ENCODE peak calls at places on chromosomes 16 and 17, in four cellular contexts. W is CD8-positive, alpha-beta T cell; S is aorta; Z is OCI-LY7. I is an unnamed sample. For H3K4me1, the result is how much of the 10 kb centered on the place peaks cover.

GRCh38 chr17:9247401-9247938 is 226.2 kb downstream of the NTN1 start:
- DNase-seq in Z (no peak), S (no peak), W (no peak), I (no peak)

GRCh38 chr16:29148867-29149272 is 164.0 kb downstream of the LAT start:
- DNase-seq in W (peak), Z (no peak), S (peak), I (no peak)

GRCh38 chr17:14318109-14318905 is 17.4 kb downstream of the HS3ST3B1 start:
- DNase-seq in S (no peak), Z (no peak), W (no peak), I (no peak)

GRCh38 chr17:17900615-17901520 is 64.1 kb upstream of the SREBF1 start:
- DNase-seq in S (peak), Z (no peak), W (no peak), I (peak)

GRCh38 chr17:21375162-21375560 is 996 bp upstream of the KCNJ12 start:
- DNase-seq in W (no peak), S (no peak), Z (no peak), I (no peak)

GRCh38 chr17:58330544-58330996 is 2.0 kb upstream of the TSPOAP1 start:
- DNase-seq in W (no peak), S (no peak), Z (peak), I (no peak)

GRCh38 chr17:35089846-35090193 is 26.3 kb upstream of the RFFL start:
- DNase-seq in Z (no peak), W (no peak), S (peak), I (no peak)

GRCh38 chr17:14768923-14769322 is 468.0 kb downstream of the HS3ST3B1 start:
- DNase-seq in Z (peak), S (no peak), W (no peak), I (no peak)

GRCh38 chr16:89052191-89052787 is 41.4 kb upstream of the ACSF3 start:
- DNase-seq in S (no peak), W (no peak), Z (no peak), I (peak)

GRCh38 chr17:61619493-61619892 is 28.5 kb upstream of the NACA2 start:
- DNase-seq in Z (peak), S (no peak), W (no peak), I (no peak)

GRCh38 chr17:45440161-45440859 is 7.6 kb upstream of the ARHGAP27 start:
- DNase-seq in S (no peak), Z (peak), W (no peak), I (peak)
- H3K4me1 ChIP-seq in S (under half), Z (under half), W (under half), I (under half)

DNA sequence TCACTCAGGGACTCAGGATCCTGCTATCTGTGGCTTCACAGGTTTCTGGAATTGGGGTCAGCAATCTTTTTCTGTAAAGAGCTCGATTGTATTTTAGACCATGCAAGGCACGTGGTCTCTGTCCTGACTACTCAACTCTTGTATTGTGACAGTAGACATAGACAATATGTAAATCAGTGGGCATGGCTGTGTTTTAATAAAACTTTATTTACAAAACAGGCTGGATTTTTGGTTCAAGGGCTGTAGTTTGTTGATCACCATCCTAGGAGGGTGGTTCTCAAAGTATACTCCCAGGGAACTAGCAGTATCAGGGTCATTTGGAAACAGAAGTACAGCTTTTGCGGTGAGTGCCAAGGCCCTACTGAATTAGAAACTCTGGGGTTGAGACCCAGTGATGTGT is 108.2 kb upstream of the CRHR1 start:
- DNase-seq in Z (no peak), S (no peak), W (no peak), I (no peak)
- H3K4me1 ChIP-seq in Z (under half), S (under half), W (under half), I (under half)

GRCh38 chr16:84606081-84606875 is 11.6 kb downstream of the COTL1 start:
- DNase-seq in W (no peak), S (no peak), Z (no peak), I (no peak)

GRCh38 chr16:84604477-84605013 is 13.3 kb downstream of the COTL1 start:
- DNase-seq in W (no peak), Z (no peak), S (no peak), I (no peak)

GRCh38 chr16:84600343-84601229 is 17.3 kb downstream of the COTL1 start:
- DNase-seq in S (no peak), Z (peak), W (no peak), I (no peak)

GRCh38 chr16:84605339-84605848 is 12.5 kb downstream of the COTL1 start:
- DNase-seq in S (no peak), Z (no peak), W (no peak), I (no peak)

DNA sequence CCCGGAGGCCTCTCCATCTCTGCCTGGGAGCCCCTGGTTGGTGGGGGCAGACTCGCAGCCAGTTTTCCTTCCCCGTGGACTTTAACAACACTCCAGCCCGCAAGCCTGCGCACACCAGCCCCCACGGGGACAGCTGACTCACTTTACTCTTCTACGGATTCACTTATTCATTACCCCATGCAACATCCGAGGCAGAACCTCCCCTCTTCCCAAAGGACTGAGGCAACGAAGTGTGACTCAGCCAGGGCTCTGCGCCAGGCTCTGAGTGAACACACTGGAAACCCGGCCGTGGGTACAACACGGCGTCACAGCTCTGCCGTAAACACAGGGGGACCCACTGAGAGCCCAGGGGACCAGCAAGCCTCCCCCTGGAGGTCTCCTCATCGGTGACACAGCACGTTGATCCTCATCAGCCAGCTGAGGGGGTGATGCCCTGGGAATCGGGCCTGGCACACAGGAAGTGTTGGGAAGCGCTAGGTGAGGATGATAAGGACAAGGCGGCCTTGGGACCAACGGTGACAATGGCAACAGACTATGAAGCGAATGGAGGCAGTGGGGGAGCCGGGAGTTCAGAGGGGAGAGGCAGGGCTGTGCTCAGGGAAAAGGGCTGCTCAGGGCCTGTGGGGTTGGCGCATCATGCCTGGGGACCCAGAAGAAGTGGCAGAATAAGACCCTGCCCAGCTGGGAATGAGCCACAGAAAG is 14.6 kb downstream of the COTL1 start:
- DNase-seq in W (no peak), Z (no peak), S (peak), I (peak)
- H3K4me1 ChIP-seq in W (half or more), Z (half or more), S (under half), I (under half)

GRCh38 chr17:37769050-37769449 is 24.2 kb upstream of the HNF1B start:
- DNase-seq in Z (no peak), W (no peak), S (no peak), I (no peak)
- H3K4me1 ChIP-seq in Z (under half), W (under half), S (under half), I (under half)

DNA sequence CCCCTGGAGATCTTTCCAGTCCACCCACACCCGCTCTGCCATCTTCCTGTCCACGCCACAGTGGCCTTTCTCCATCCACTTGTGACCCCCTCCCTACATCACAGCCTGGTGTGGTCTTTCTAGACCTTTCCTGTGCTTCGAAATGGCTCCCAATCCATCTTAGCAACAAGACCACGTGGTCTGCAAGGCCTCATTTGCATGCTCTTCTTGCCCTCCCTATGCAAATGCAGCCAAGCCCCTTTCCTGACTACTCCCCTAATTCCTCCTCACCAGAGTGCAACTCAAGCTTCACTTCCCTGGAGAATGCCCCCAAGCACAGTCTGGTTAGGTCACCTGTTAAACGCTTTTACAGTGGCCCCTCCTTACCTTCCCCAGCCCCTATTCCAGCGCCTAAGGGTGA is 6.1 kb downstream of the PPP1R9B start:
- DNase-seq in W (no peak), Z (no peak), S (no peak), I (no peak)
- H3K4me1 ChIP-seq in W (half or more), Z (under half), S (under half), I (under half)

DNA sequence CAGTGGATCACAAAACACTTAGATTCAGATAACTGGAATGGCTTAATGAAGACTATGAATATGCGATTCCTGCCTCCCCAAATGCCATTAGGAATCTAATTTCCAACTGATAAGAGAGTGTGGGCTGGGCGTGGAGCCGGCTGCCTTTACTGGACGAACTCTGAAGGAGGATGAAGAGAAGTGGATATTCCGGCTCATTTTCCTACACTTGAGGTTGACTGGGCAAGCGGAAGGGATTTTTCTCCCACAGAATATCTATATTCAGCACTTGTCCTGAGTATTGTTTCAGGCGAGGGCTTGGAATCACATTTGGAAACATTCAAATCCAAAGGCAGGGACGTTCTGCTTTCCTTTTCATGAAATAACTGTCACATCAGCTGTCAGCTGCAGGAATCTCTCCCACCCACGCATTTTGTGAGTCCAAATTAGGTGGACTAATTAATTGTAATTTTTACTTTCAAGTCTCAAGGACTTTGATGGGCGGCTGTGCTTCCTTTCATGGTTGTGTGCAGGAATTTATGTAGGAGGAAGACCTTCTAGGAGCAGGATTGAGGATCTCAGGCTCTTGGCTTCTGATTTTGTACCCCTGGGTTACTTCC is 138.5 kb downstream of the PITPNC1 start:
- DNase-seq in Z (no peak), W (no peak), S (no peak), I (no peak)
- H3K4me1 ChIP-seq in Z (under half), W (under half), S (under half), I (under half)

GRCh38 chr16:53946745-53947386 is 242.9 kb downstream of the FTO start:
- DNase-seq in Z (no peak), S (no peak), W (no peak), I (no peak)

GRCh38 chr16:53949716-53950410 is 245.9 kb downstream of the FTO start:
- DNase-seq in S (no peak), W (no peak), Z (no peak), I (no peak)

GRCh38 chr16:53945996-53946395 is 242.0 kb downstream of the FTO start:
- DNase-seq in W (no peak), Z (peak), S (no peak), I (peak)

GRCh38 chr16:53948734-53949430 is 244.9 kb downstream of the FTO start:
- DNase-seq in S (no peak), W (no peak), Z (no peak), I (no peak)

DNA sequence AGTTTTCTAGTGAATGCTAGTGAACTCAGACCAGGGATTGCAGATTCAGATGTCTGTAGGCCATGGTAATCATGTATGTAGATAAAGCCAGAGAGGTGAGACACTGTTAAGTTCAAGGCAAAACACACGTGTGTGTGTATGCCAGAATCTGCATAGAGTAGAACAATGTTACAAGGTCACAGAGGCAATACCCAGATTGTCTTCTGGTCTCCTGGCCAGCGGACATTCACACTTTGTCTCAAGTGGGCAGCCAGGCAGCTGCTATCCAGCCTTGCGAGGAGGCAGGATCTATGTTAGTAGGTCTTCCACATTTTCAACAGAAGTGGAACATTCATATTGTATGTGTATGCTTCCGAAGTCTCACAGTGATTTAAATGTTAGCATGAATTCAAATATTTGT is 244.4 kb downstream of the FTO start:
- DNase-seq in S (no peak), Z (no peak), W (no peak), I (no peak)
- H3K4me1 ChIP-seq in S (under half), Z (under half), W (under half), I (under half)

DNA sequence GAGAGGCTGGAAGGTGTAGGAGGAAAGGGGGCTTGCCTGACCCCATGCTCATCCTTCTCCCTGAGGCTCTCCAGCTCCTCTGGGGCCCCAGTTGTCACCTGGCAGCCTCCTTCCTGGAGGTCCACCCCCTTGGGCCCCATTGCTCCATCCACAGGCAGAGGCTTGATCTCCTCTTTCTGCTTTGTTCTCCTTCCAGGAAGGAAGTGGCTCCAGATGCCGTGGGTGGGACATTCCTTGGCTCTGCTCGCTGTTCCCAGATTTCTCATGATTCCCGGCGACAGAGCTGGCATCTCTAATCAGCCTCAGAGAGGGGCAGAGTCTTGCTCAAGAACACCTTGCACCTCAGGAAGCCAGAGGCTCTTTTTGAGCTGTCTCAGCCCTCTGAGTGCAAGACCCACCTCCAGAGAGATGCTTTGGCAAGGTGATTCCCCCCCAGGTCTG is 28.5 kb downstream of the CCR7 start:
- DNase-seq in S (peak), Z (no peak), W (no peak), I (no peak)
- H3K4me1 ChIP-seq in S (under half), Z (under half), W (half or more), I (under half)